ENCODE peak calls at places on chromosome 5, in eight cellular contexts. R, P, O, J, Z, K, B and V are unnamed samples.

GRCh38 chr5:79209505-79209904 is 26.4 kb upstream of the JMY start:
- DNase-seq in J (no peak), R (no peak), P (no peak), Z (no peak), B (no peak), K (no peak), O (no peak), V (no peak)

GRCh38 chr5:78677777-78678668 is 29.5 kb upstream of the LHFPL2 start:
- DNase-seq in K (peak; percentile 22), O (peak; percentile 93), R (no peak), Z (no peak), B (peak; percentile 82), J (peak; percentile 64), P (peak; percentile 71), V (no peak)

GRCh38 chr5:159273923-159274322 is 10.8 kb downstream of the UBLCP1 start:
- DNase-seq in P (peak; percentile 49), K (no peak), Z (no peak), R (no peak), B (no peak), J (no peak), O (no peak), V (no peak)

GRCh38 chr5:135008981-135009735 is 24.9 kb downstream of the PITX1 start:
- DNase-seq in R (no peak), B (no peak), O (no peak), K (no peak), J (no peak), P (no peak), Z (no peak), V (no peak)

GRCh38 chr5:161585798-161586197 is 39.3 kb upstream of the GABRB2 start:
- DNase-seq in K (no peak), O (no peak), P (no peak), R (no peak), J (no peak), Z (no peak), B (no peak), V (no peak)

GRCh38 chr5:126650463-126650862 is 49.7 kb downstream of the PHAX start:
- DNase-seq in Z (no peak), P (no peak), R (no peak), J (no peak), B (no peak), O (no peak), K (no peak), V (no peak)

GRCh38 chr5:139561655-139562451 is 714 bp downstream of the UBE2D2 start:
- DNase-seq in P (peak; percentile 44), K (peak; percentile 84), J (peak; percentile 43), O (peak; percentile 13), R (peak; percentile 49), B (no peak), Z (peak; percentile 68), V (peak; percentile 67)

GRCh38 chr5:148998174-148998797 is 64.6 kb downstream of the SH3TC2 start:
- DNase-seq in Z (no peak), P (peak; percentile 86), B (no peak), R (peak; percentile 39), O (peak; percentile 70), K (peak; percentile 16), J (peak; percentile 68), V (no peak)

GRCh38 chr5:88803309-88803708 is 79.7 kb downstream of the MEF2C start:
- DNase-seq in B (no peak), Z (no peak), O (no peak), P (peak; percentile 19), J (no peak), R (no peak), K (no peak), V (no peak)

GRCh38 chr5:132063090-132063911 is 2.8 kb downstream of the IL3 start:
- DNase-seq in K (peak; percentile 89), O (peak; percentile 49), R (peak; percentile 86), P (peak; percentile 66), B (peak; percentile 28), Z (peak; percentile 76), J (peak; percentile 51), V (peak; percentile 82)

GRCh38 chr5:14581891-14582796 is 552 bp downstream of the OTULINL start:
- DNase-seq in B (no peak), O (peak; percentile 23), K (no peak), R (peak; percentile 65), Z (peak; percentile 84), J (peak; percentile 44), P (peak; percentile 49), V (peak; percentile 58)

GRCh38 chr5:7850533-7851239 is at the start of gene CFAP90:
- DNase-seq in O (no peak), B (no peak), Z (peak; percentile 82), K (no peak), J (no peak), R (peak; percentile 85), P (peak; percentile 34), V (peak; percentile 79)

GRCh38 chr5:115758356-115758755 is 58.1 kb downstream of the CDO1 start:
- DNase-seq in B (no peak), J (no peak), K (no peak), P (peak; percentile 5), R (no peak), Z (no peak), O (no peak), V (no peak)

GRCh38 chr5:96934695-96935555 is 955 bp upstream of the LNPEP start:
- DNase-seq in B (peak; percentile 97), O (peak; percentile 91), R (peak; percentile 87), Z (peak; percentile 96), P (peak; percentile 97), K (peak; percentile 86), J (peak; percentile 92), V (peak; percentile 69)

GRCh38 chr5:155050384-155051019 is 36.9 kb downstream of the KIF4B start:
- DNase-seq in P (no peak), Z (no peak), R (no peak), K (no peak), B (no peak), O (no peak), J (no peak), V (no peak)

DNA sequence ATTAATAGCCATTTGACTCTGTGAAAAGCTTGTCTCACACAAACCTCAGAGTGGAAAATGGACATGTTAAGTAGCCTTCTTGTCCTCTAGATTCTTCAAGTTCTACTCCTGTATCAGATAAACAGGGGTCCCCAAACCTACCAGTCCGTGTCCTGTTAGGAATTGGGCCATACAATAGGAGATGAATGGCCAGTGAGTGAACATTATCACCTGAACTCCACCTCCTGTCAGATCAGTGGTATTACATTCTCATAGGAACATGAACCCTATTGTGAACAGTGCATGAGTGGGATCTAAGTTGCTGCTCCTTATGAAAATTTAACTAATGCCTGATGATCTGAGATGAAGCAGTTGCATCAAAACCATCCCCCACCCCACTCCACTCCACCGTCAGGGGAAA is 136.3 kb downstream of the TMEM232 start:
- DNase-seq in Z (no peak), J (no peak), K (no peak), B (no peak), P (peak; percentile 46), O (no peak), R (no peak), V (no peak)
- TF ChIP-seq CTCF in Z (peak; percentile 26), J (no peak), K (no peak), B (peak; percentile 35), P (peak; percentile 64), O (no peak), R (peak; percentile 69), V (peak; percentile 54)

DNA sequence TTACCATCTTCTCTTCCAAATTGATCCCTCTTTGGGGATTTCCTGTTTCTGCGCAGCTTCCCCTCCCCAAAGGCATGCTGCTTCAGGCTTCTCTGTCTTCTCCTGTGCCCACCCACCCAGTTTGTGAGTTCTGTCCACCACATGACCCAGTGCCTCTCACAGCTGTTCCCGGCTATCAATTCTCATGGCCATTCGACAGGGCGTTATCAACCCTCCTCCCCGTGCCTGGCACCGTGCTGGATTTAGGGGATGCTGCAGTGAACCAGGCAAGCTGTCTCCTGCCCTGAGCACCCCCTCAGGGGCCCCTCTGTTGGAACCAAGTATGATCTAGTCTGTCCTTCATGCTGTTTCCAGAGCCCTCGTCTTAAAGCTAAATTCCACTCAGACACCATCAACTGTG is 38.7 kb downstream of the COL23A1 start:
- DNase-seq in R (no peak), O (no peak), Z (no peak), K (no peak), P (no peak), B (no peak), J (no peak), V (no peak)
- TF ChIP-seq CTCF in R (no peak), O (no peak), Z (no peak), K (no peak), P (no peak), B (no peak), J (no peak), V (no peak)

DNA sequence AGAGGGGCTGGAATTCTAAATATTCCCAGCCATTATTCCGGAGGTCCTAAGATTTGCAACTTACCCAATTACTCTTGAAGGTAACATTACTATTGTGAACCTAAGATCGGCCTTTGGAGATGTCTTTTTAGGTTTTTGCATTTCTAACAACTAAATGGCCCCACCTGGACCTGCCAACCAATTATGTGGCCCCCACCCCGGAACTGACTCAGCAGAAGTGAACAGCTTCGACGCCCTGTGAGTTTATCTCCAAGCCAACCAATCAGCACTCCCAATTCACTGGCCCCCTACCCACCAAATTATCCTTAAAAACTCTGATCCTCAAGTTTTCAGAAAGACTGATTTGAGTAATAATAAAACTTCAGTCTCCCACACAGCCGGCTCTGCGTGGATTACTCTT is 62.9 kb downstream of the NEURL1B start:
- DNase-seq in K (no peak), P (no peak), J (no peak), R (no peak), O (no peak), B (no peak), Z (no peak), V (no peak)
- TF ChIP-seq CTCF in K (no peak), P (no peak), J (no peak), R (no peak), O (no peak), B (no peak), Z (no peak), V (no peak)

DNA sequence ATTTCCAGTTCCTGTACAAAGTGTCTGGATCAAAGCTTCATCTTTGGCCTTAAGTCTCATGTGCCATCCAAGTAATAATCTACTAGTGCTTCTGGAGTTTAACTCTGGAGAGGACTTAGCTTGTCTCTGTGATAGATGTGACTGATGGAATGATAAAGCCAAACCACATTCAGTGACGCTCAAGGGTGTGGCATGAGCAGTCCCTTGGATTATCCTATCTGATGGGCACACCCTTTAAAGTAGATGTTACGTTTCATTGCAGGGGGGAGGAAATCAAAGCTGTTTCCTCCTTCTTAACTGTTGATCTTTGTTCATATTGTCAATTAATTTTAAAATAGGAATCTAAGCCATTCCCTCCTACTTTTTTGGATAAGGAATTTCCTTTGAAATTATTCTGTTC is 8.5 kb upstream of the EGFLAM start:
- DNase-seq in R (no peak), K (no peak), B (no peak), P (no peak), O (no peak), Z (no peak), J (no peak), V (no peak)
- TF ChIP-seq CTCF in R (no peak), K (no peak), B (no peak), P (no peak), O (no peak), Z (no peak), J (no peak), V (no peak)

GRCh38 chr5:169795311-169795710 is 158.2 kb downstream of the DOCK2 start:
- DNase-seq in J (no peak), Z (no peak), O (peak; percentile 32), R (no peak), B (no peak), K (no peak), P (no peak), V (no peak)
- TF ChIP-seq CTCF in J (no peak), Z (no peak), O (no peak), R (no peak), B (no peak), K (peak; percentile 21), P (no peak), V (no peak)